ENCODE peak calls at places on chromosomes 3 and 15, in four cellular contexts. Z is HepG2, C is K562, W is GM12878. H is an unnamed sample.

GRCh38 chr3:107412376-107412775 is 35.1 kb downstream of the CCDC54 start:
- DNase-seq in C (no peak), W (no peak), Z (no peak), H (no peak)

GRCh38 chr15:43939070-43939469 is 112.3 kb downstream of the WDR76 start:
- DNase-seq in Z (no peak), W (no peak), C (peak), H (peak)

GRCh38 chr15:25608926-25609325 is 170.1 kb upstream of the UBE3A start:
- DNase-seq in Z (no peak), C (no peak), W (no peak), H (no peak)

GRCh38 chr3:192715126-192715525 is 12.2 kb downstream of the FGF12 start:
- DNase-seq in W (no peak), C (no peak), Z (no peak), H (no peak)

GRCh38 chr3:145188079-145188785 is 972.8 kb downstream of the PLOD2 start:
- DNase-seq in Z (no peak), W (no peak), C (no peak), H (no peak)

GRCh38 chr15:50685976-50686467 is 575 bp downstream of the TRPM7 start:
- DNase-seq in Z (peak), W (peak), C (peak), H (peak)

GRCh38 chr3:113242091-113242581 is 30.8 kb downstream of the BOC start:
- DNase-seq in W (no peak), C (no peak), Z (no peak), H (no peak)

GRCh38 chr15:70100495-70101331 is 3.0 kb upstream of the TLE3 start:
- DNase-seq in Z (peak), C (peak), W (no peak), H (peak)

GRCh38 chr3:138974467-138974866 is 27.4 kb downstream of the FOXL2NB start:
- DNase-seq in Z (no peak), W (no peak), C (no peak), H (no peak)

GRCh38 chr3:49255112-49255511 is 21.9 kb downstream of the C3orf62 start:
- DNase-seq in W (no peak), C (no peak), Z (no peak), H (no peak)

GRCh38 chr3:50246517-50246954 is 10.5 kb downstream of the GNAI2 start:
- DNase-seq in C (peak), W (no peak), Z (no peak), H (no peak)

GRCh38 chr15:66803182-66803729 is 101.2 kb downstream of the SMAD6 start:
- DNase-seq in C (peak), Z (peak), W (no peak), H (peak)

GRCh38 chr3:145639880-145640279 is 521.1 kb downstream of the PLOD2 start:
- DNase-seq in W (no peak), Z (peak), C (no peak), H (no peak)

GRCh38 chr3:147712357-147712756 is 303.2 kb downstream of the ZIC1 start:
- DNase-seq in W (no peak), Z (peak), C (no peak), H (no peak)

GRCh38 chr3:53073553-53074365 is 27.9 kb upstream of the SFMBT1 start:
- DNase-seq in Z (no peak), C (no peak), W (no peak), H (no peak)

GRCh38 chr3:195854628-195855300 is 43.0 kb upstream of the MUC4 start:
- DNase-seq in W (no peak), Z (no peak), C (no peak), H (no peak)

GRCh38 chr15:57422113-57422754 is 45.9 kb downstream of the CGNL1 start:
- DNase-seq in W (peak), C (no peak), Z (peak), H (no peak)

GRCh38 chr3:129890891-129891290 is 2.6 kb downstream of the TMCC1 start:
- DNase-seq in C (no peak), Z (peak), W (no peak), H (no peak)

GRCh38 chr15:35329521-35329921 is 216.4 kb downstream of the DPH6 start:
- DNase-seq in Z (no peak), W (no peak), C (no peak), H (no peak)

GRCh38 chr15:49624046-49624445 is 3.2 kb downstream of the DTWD1 start:
- DNase-seq in W (no peak), C (no peak), Z (no peak), H (no peak)

GRCh38 chr15:88810449-88810848 is 7.2 kb downstream of the ACAN start:
- DNase-seq in W (no peak), C (no peak), Z (no peak), H (no peak)

GRCh38 chr3:187777331-187778046 is 32.2 kb upstream of the BCL6 start:
- DNase-seq in W (peak), Z (no peak), C (no peak), H (no peak)

GRCh38 chr3:141414141-141414689 is 45.9 kb downstream of the ZBTB38 start:
- DNase-seq in W (no peak), C (no peak), Z (no peak), H (no peak)

GRCh38 chr3:155018621-155019330 is 61.3 kb upstream of the MME start:
- DNase-seq in C (no peak), W (no peak), Z (no peak), H (no peak)

GRCh38 chr15:43440721-43441281 is 52.2 kb downstream of the TP53BP1 start:
- DNase-seq in C (peak), Z (peak), W (peak), H (peak)

GRCh38 chr3:69444980-69445379 is 59.1 kb upstream of the FRMD4B start:
- DNase-seq in C (no peak), W (no peak), Z (no peak), H (peak)

GRCh38 chr3:115251509-115251908 is 104.4 kb upstream of the ZBTB20 start:
- DNase-seq in Z (no peak), W (no peak), C (no peak), H (no peak)

GRCh38 chr3:165210727-165211126 is 14.5 kb upstream of the SLITRK3 start:
- DNase-seq in W (no peak), C (no peak), Z (no peak), H (no peak)

GRCh38 chr3:89042251-89042650 is 65.2 kb upstream of the EPHA3 start:
- DNase-seq in C (no peak), W (no peak), Z (no peak), H (no peak)

GRCh38 chr3:170631755-170632488 is 46.0 kb upstream of the SLC7A14 start:
- DNase-seq in C (no peak), Z (no peak), W (no peak), H (no peak)

GRCh38 chr3:147816770-147817169 is 407.6 kb downstream of the ZIC1 start:
- DNase-seq in C (no peak), W (no peak), Z (no peak), H (no peak)

GRCh38 chr15:83207622-83208356 is at the start of gene HDGFL3:
- DNase-seq in W (no peak), C (no peak), Z (no peak), H (peak)

GRCh38 chr3:38992117-38992779 is 59.5 kb downstream of the SCN11A start:
- DNase-seq in C (no peak), W (no peak), Z (no peak), H (no peak)

GRCh38 chr15:60932051-60932915 is 296.8 kb downstream of the RORA start:
- DNase-seq in W (no peak), Z (no peak), C (no peak), H (no peak)

GRCh38 chr3:184003187-184003967 is 14.3 kb downstream of the ABCC5 start:
- DNase-seq in C (no peak), Z (no peak), W (no peak), H (no peak)
- TF ChIP-seq FOXM1 in C (no peak), Z (no peak), W (no peak), H (no peak)

GRCh38 chr3:125556314-125556713 is 36.3 kb upstream of the SNX4 start:
- DNase-seq in Z (no peak), W (no peak), C (no peak), H (no peak)
- TF ChIP-seq TARDBP in Z (no peak), W (no peak), C (no peak), H (no peak)

DNA sequence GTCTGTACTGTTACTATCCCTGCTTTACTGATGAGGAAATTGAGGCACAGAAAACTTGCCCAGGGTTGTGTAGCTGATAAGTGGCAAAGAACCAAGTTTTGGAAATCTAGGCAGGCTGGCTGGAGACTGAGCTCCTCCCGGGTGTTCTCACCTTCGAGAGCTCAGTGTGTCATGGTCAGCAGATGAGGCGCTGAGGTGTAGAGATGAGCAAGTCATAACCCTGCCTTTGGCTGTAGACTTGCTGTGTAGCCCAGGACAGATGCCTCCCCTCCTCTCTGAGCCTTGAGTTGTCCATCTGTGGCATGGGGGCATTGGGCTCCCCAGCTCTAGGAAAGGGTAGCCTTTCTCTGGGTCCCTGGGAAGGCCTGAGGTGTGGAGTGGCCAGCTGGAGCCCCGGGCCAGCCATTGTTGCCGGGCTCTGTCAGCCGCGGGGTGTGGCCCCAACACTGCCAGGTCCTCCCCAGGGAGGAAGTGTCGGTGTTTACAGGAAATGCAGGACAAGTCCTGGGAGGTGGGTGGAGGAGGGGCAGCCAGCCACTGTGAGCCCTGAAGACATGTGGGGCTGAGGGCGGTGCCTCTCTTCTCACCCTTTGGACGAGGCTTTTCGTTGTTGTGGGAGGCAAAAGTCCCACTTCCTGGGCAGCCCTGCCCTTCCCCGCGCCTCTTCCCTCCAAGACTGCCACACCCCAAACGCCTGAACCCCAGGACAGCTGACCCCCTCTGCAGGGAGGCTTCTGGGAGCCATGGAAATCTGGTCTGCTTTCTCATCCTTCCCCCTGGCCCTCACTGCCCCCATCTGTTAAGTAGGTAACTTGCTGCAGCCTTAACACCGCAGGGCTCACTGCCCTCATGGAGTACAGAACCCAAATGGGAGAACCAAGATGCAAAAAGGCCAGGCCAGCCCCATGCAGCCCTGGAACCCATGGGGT is 29.1 kb downstream of the FGD5 start:
- DNase-seq in C (peak), W (no peak), Z (no peak), H (no peak)
- TF ChIP-seq FOXM1 in C (no peak), W (no peak), Z (no peak), H (no peak)

GRCh38 chr15:31489801-31490646 is 163.4 kb downstream of the KLF13 start:
- DNase-seq in Z (peak), C (peak), W (no peak), H (peak)
- TF ChIP-seq TARDBP in Z (no peak), C (no peak), W (no peak), H (no peak)

DNA sequence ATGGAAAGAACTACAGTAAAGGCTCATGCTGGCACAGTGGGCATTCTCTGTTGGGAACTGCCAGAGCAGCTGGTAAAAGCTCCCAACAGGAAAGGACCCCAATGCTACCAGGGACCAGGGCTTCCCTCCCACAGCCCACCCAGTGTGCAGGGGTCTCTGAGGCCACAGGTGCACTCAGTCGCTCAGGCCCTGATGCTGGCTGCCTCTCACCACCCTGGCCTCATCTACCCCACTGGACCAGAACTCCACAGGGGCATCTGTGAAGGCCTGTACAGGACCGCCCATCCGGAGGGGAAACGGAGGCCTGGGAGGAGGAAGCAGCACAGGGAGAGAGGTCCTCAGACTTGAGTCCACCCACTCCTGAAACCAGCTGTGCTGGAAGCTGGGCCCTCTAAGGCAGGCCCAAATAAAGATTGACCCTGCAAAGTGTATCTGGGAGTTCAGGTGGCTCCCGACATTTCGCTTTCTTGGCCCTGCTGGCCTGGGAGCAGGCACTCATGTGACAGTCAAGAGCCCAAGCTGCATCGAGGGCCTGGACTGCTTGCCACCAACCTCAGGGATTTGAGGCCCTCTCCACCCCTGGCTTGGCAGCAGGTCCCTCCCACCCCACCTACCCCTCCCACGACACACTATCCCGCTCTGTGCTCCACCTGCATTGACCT is 12.7 kb downstream of the KLF15 start:
- DNase-seq in Z (no peak), C (no peak), W (no peak), H (no peak)
- TF ChIP-seq FOXM1 in Z (no peak), C (no peak), W (no peak), H (no peak)

DNA sequence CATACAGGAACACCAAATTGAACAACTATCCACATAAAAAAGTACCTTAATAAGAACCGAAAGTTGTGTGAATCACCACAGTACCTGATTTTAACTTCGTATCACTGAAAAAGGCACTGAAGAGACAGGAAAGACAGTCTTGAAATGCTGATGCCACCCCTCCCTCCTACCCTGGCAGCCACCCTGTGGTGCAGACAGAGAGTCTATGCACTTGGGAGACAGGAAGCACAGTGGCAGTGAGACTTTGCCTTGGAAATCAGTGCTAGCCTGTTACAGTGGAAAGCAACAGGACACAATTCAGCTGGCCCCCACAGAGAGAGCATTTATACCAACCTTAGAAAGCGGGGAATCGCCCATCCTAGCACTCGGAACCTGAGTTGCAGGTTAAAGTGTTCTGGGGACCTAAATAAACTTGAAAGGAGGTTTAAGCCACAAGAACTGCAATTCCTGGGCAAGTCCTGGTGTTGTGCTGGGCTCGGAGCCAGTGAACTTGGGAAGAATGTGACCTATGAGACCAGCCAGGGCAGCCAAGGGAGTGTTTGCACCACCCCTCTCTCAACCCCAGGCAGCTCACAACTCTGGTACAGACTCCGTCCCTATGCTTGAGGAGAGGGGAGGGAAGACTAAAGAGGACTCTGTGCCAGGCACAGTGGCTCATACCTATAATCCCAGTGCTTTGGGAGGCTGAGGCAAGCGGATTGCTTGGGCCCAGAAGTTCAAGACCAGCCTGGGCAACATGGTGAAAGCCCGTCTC is 240.1 kb downstream of the ISL2 start:
- DNase-seq in Z (peak), W (peak), C (no peak), H (no peak)
- TF ChIP-seq TARDBP in Z (no peak), W (no peak), C (no peak), H (no peak)

H was measured in HEK293T.